ENCODE peak calls at places on chromosomes 5 and 9, in five cellular contexts. I is suprapubic skin, X is AG20443, P is HFFc6, T is NCI-H1436. Q is an unnamed sample.

GRCh38 chr9:116870566-116870965 is 183.5 kb downstream of the TRIM32 start:
- DNase-seq in T (no peak), I (no peak), P (no peak), X (no peak), Q (peak; percentile 100)

GRCh38 chr5:64315778-64316177 is 150.1 kb downstream of the RNF180 start:
- DNase-seq in X (no peak), I (no peak), P (no peak), T (no peak), Q (no peak)

GRCh38 chr5:1333986-1334385 is 10.9 kb downstream of the CLPTM1L start:
- DNase-seq in T (no peak), P (no peak), I (no peak), X (no peak), Q (no peak)

GRCh38 chr9:80077059-80077458 is 505.3 kb downstream of the TLE4 start:
- DNase-seq in I (no peak), X (no peak), T (no peak), P (no peak), Q (no peak)

GRCh38 chr9:100652850-100653249 is 75.0 kb downstream of the CAVIN4 start:
- DNase-seq in I (no peak), T (no peak), P (no peak), X (no peak), Q (peak; percentile 21)

GRCh38 chr5:149588947-149589346 is 7.6 kb downstream of the ARHGEF37 start:
- DNase-seq in X (no peak), P (no peak), I (no peak), T (no peak), Q (no peak)

GRCh38 chr9:22469928-22470544 is 23.4 kb downstream of the DMRTA1 start:
- DNase-seq in T (peak; percentile 47), I (no peak), X (peak; percentile 45), P (peak; percentile 17), Q (peak; percentile 13)

GRCh38 chr5:14593326-14594036 is 11.9 kb downstream of the OTULINL start:
- DNase-seq in I (no peak), P (peak; percentile 73), X (peak; percentile 53), T (no peak), Q (peak; percentile 67)

GRCh38 chr9:119043996-119044395 is 325.2 kb downstream of the BRINP1 start:
- DNase-seq in T (no peak), P (no peak), X (no peak), I (no peak), Q (no peak)

GRCh38 chr9:114608525-114608796 is 2.6 kb upstream of the TMEM268 start:
- DNase-seq in P (no peak), X (no peak), I (no peak), T (no peak), Q (no peak)

GRCh38 chr9:98118640-98119601 is at the start of gene TRIM14:
- DNase-seq in T (no peak), P (peak; percentile 49), I (no peak), X (peak; percentile 84), Q (peak; percentile 46)